ENCODE peak calls at places on chromosomes 4 and X, in four cellular contexts. One of them, this sample, is unnamed.

GRCh38 chrX:136880003-136880451 is 498 bp downstream of the RBMX start:
- DNase-seq in adrenal gland: peak; percentile 25
- DNase-seq in Panc1: no peak
- DNase-seq in cardiac muscle cell: peak; percentile 21
- DNase-seq in this sample: no peak

GRCh38 chr4:53937918-53938317 is 126.5 kb downstream of the CHIC2 start:
- DNase-seq in adrenal gland: no peak
- DNase-seq in Panc1: no peak
- DNase-seq in cardiac muscle cell: peak; percentile 75
- DNase-seq in this sample: no peak

GRCh38 chr4:86247906-86248305 is 111.9 kb downstream of the MAPK10 start:
- DNase-seq in adrenal gland: no peak
- DNase-seq in Panc1: no peak
- DNase-seq in cardiac muscle cell: no peak
- DNase-seq in this sample: no peak

GRCh38 chr4:1153567-1154090 is 18.8 kb downstream of the SPON2 start:
- DNase-seq in adrenal gland: no peak
- DNase-seq in Panc1: no peak
- DNase-seq in cardiac muscle cell: no peak
- DNase-seq in this sample: no peak

GRCh38 chrX:69045616-69046345 is 119.5 kb downstream of the PJA1 start:
- DNase-seq in adrenal gland: no peak
- DNase-seq in Panc1: no peak
- DNase-seq in cardiac muscle cell: no peak
- DNase-seq in this sample: peak; percentile 14

GRCh38 chr4:102285831-102286230 is 59.5 kb downstream of the SLC39A8 start:
- DNase-seq in adrenal gland: no peak
- DNase-seq in Panc1: no peak
- DNase-seq in cardiac muscle cell: no peak
- DNase-seq in this sample: no peak

GRCh38 chr4:118716304-118716703 is 31.1 kb downstream of the METTL14 start:
- DNase-seq in adrenal gland: no peak
- DNase-seq in Panc1: no peak
- DNase-seq in cardiac muscle cell: no peak
- DNase-seq in this sample: no peak

GRCh38 chr4:28006021-28006420 is 1145.4 kb downstream of the STIM2 start:
- DNase-seq in adrenal gland: no peak
- DNase-seq in Panc1: no peak
- DNase-seq in cardiac muscle cell: no peak
- DNase-seq in this sample: no peak

GRCh38 chrX:39438603-39439602 is 637.6 kb downstream of the MID1IP1 start:
- DNase-seq in adrenal gland: no peak
- DNase-seq in Panc1: no peak
- DNase-seq in cardiac muscle cell: no peak
- DNase-seq in this sample: peak; percentile 52

GRCh38 chr4:101304916-101305315 is 42.4 kb downstream of the PPP3CA start:
- DNase-seq in adrenal gland: no peak
- DNase-seq in Panc1: no peak
- DNase-seq in cardiac muscle cell: peak; percentile 39
- DNase-seq in this sample: no peak

GRCh38 chrX:132483523-132483922 is 5.3 kb downstream of the MBNL3 start:
- DNase-seq in adrenal gland: no peak
- DNase-seq in Panc1: no peak
- DNase-seq in cardiac muscle cell: no peak
- DNase-seq in this sample: no peak

GRCh38 chrX:132480581-132481203 is 8.1 kb downstream of the MBNL3 start:
- DNase-seq in adrenal gland: peak; percentile 49
- DNase-seq in Panc1: no peak
- DNase-seq in cardiac muscle cell: peak; percentile 64
- DNase-seq in this sample: no peak

GRCh38 chrX:132481449-132481848 is 7.4 kb downstream of the MBNL3 start:
- DNase-seq in adrenal gland: no peak
- DNase-seq in Panc1: no peak
- DNase-seq in cardiac muscle cell: no peak
- DNase-seq in this sample: no peak

GRCh38 chrX:132483951-132484350 is 4.9 kb downstream of the MBNL3 start:
- DNase-seq in adrenal gland: no peak
- DNase-seq in Panc1: no peak
- DNase-seq in cardiac muscle cell: no peak
- DNase-seq in this sample: no peak

DNA sequence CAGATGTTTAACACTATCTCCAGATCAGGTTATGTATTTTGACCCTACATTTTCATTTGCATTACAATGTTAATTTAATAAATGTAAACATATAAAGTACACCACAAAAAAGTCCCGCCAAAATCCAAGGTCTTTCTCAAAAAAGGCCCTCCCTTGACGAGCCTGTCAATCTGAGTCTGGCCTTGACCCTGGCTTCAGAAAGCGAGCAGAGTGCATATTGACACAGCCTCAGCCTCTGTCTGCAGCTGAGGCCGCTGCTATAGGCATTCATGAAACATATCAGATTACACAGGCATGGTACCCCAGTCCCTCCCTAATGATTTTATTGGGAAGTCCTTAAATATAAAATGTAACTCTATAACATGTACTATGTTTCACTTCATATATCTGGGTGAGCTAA is 6.2 kb downstream of the MBNL3 start:
- DNase-seq in adrenal gland: no peak
- DNase-seq in Panc1: no peak
- DNase-seq in cardiac muscle cell: no peak
- DNase-seq in this sample: no peak
- H3K27ac ChIP-seq in adrenal gland: no peak overlapping the region
- H3K27ac ChIP-seq in Panc1: no peak overlapping the region
- H3K27ac ChIP-seq in cardiac muscle cell: no peak overlapping the region
- H3K27ac ChIP-seq in this sample: no peak overlapping the region

GRCh38 chrX:134688839-134689238 is 30.6 kb upstream of the PLAC1 start:
- DNase-seq in adrenal gland: no peak
- DNase-seq in Panc1: no peak
- DNase-seq in cardiac muscle cell: no peak
- DNase-seq in this sample: no peak
- H3K4me3 ChIP-seq in adrenal gland: no peak overlapping the region
- H3K4me3 ChIP-seq in Panc1: no peak overlapping the region
- H3K4me3 ChIP-seq in cardiac muscle cell: no peak overlapping the region
- H3K4me3 ChIP-seq in this sample: no peak overlapping the region

DNA sequence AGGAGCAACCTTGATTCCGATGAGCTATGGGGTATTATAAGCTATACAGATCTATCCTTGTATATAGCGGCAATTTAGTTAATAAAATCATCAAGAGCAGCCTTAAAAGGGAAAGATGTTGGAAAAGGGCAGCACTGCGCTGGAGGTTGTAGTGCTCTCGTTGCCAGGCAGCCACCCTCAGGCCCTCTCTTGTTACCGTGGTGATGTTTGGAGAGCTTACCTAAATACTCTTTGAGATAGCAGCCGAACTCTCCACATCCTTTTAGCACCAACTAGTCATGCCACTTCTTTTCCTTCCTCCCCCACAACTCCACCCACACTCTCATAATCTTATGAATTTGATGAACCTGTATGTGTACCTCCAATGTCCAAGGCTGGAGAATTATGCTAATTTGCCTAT is 3.8 kb upstream of the RADX start:
- DNase-seq in adrenal gland: no peak
- DNase-seq in Panc1: no peak
- DNase-seq in cardiac muscle cell: no peak
- DNase-seq in this sample: no peak
- H3K27me3 ChIP-seq in adrenal gland: no peaks in the 10 kb centered on the region
- H3K27me3 ChIP-seq in Panc1: no peaks in the 10 kb centered on the region
- H3K27me3 ChIP-seq in cardiac muscle cell: peaks cover 37% of the 10 kb centered on the region
- H3K27me3 ChIP-seq in this sample: peaks cover 58% of the 10 kb centered on the region

GRCh38 chrX:96719161-96719875 is 34.7 kb downstream of the DIAPH2 start:
- DNase-seq in adrenal gland: no peak
- DNase-seq in Panc1: no peak
- DNase-seq in cardiac muscle cell: no peak
- DNase-seq in this sample: no peak
- H3K27ac ChIP-seq in adrenal gland: no peak overlapping the region
- H3K27ac ChIP-seq in Panc1: no peak overlapping the region
- H3K27ac ChIP-seq in cardiac muscle cell: no peak overlapping the region
- H3K27ac ChIP-seq in this sample: no peak overlapping the region

GRCh38 chrX:153055827-153056748 is at the start of gene PNMA3:
- DNase-seq in adrenal gland: no peak
- DNase-seq in Panc1: no peak
- DNase-seq in cardiac muscle cell: no peak
- DNase-seq in this sample: no peak
- H3K4me3 ChIP-seq in adrenal gland: peak within 1 kb of the TSS; percentile 34
- H3K4me3 ChIP-seq in Panc1: peak within 1 kb of the TSS; percentile 5
- H3K4me3 ChIP-seq in cardiac muscle cell: peak within 1 kb of the TSS; percentile 29
- H3K4me3 ChIP-seq in this sample: no peak within 1 kb of the TSS

DNA sequence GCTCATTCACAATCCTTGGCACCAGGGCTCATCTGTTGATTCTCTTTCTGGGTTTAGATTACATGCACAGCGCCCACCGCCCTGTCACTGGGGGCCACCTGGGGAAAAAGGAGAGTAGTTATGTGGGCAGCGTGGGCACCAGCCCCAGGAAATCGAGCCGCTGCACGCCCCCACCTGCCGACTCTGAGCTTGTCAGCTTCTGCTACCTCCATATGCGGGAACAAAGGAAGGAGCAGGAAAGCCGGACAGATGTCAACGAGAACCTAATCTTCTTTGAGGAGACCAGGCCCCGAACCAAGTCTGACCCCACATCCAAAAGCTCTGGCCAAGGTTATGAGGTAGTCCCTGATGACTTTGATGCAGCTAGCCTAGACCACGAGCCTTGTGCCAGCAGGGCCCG is 31.0 kb upstream of the PRPS1 start:
- DNase-seq in adrenal gland: no peak
- DNase-seq in Panc1: no peak
- DNase-seq in cardiac muscle cell: no peak
- DNase-seq in this sample: no peak
- H3K27me3 ChIP-seq in adrenal gland: peaks cover 18% of the 10 kb centered on the region
- H3K27me3 ChIP-seq in Panc1: no peaks in the 10 kb centered on the region
- H3K27me3 ChIP-seq in cardiac muscle cell: no peaks in the 10 kb centered on the region
- H3K27me3 ChIP-seq in this sample: peaks cover 5% of the 10 kb centered on the region

GRCh38 chr4:159174645-159175147 is 71.8 kb downstream of the RAPGEF2 start:
- DNase-seq in adrenal gland: no peak
- DNase-seq in Panc1: no peak
- DNase-seq in cardiac muscle cell: peak; percentile 16
- DNase-seq in this sample: no peak
- H3K27ac ChIP-seq in adrenal gland: no peak overlapping the region
- H3K27ac ChIP-seq in Panc1: no peak overlapping the region
- H3K27ac ChIP-seq in cardiac muscle cell: no peak overlapping the region
- H3K27ac ChIP-seq in this sample: no peak overlapping the region

GRCh38 chr4:108546728-108547127 is 73.6 kb upstream of the RPL34 start:
- DNase-seq in adrenal gland: no peak
- DNase-seq in Panc1: no peak
- DNase-seq in cardiac muscle cell: no peak
- DNase-seq in this sample: no peak

GRCh38 chr4:108547682-108548081 is 72.7 kb upstream of the RPL34 start:
- DNase-seq in adrenal gland: no peak
- DNase-seq in Panc1: no peak
- DNase-seq in cardiac muscle cell: no peak
- DNase-seq in this sample: no peak

GRCh38 chr4:108543359-108543968 is 76.9 kb upstream of the RPL34 start:
- DNase-seq in adrenal gland: no peak
- DNase-seq in Panc1: no peak
- DNase-seq in cardiac muscle cell: no peak
- DNase-seq in this sample: peak; percentile 14

GRCh38 chr4:108540536-108540935 is 79.8 kb upstream of the RPL34 start:
- DNase-seq in adrenal gland: no peak
- DNase-seq in Panc1: no peak
- DNase-seq in cardiac muscle cell: no peak
- DNase-seq in this sample: no peak

DNA sequence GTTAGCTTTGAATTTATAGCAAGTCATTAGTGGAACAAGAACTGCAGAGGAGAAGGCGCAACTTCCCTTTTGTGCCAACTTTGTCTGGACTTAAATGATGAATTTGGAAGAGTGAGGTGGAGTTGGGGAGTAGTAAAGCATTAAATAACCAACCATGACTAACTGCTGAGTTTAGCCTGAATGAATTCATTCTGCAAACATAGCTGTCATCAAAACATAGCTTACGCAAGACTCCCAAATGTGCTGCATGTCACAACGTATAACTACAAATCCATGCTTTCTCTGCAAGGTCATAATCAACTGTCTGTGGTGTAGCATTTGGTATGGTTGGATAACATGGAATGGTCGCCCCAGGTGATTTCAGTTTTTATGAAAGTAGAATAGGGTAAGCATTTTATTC is 75.9 kb upstream of the RPL34 start:
- DNase-seq in adrenal gland: no peak
- DNase-seq in Panc1: no peak
- DNase-seq in cardiac muscle cell: peak; percentile 32
- DNase-seq in this sample: no peak
- H3K4me3 ChIP-seq in adrenal gland: no peak overlapping the region
- H3K4me3 ChIP-seq in Panc1: no peak overlapping the region
- H3K4me3 ChIP-seq in cardiac muscle cell: no peak overlapping the region
- H3K4me3 ChIP-seq in this sample: no peak overlapping the region